ENCODE peak calls at places on chromosomes 7 and 10, in ten cellular contexts. P, Q, B, A, Y, L, X, Z, V and S are unnamed samples.

GRCh38 chr10:26081459-26081858 is 135.1 kb upstream of the GAD2 start:
- DNase-seq in P (no peak), Q (no peak), B (no peak), A (no peak), Y (no peak), L (no peak), X (no peak), Z (no peak), V (no peak), S (no peak)

GRCh38 chr10:113087082-113088029 is 137.3 kb downstream of the TCF7L2 start:
- DNase-seq in P (no peak), Q (no peak), B (peak; percentile 86), A (peak; percentile 97), Y (peak; percentile 100), L (peak; percentile 80), X (peak; percentile 100), Z (peak; percentile 86), V (peak; percentile 96), S (no peak)

GRCh38 chr10:55410415-55410885 is 609.4 kb upstream of the PCDH15 start:
- DNase-seq in P (no peak), Q (no peak), B (peak; percentile 21), A (no peak), Y (peak; percentile 8), L (peak; percentile 20), X (peak; percentile 33), Z (peak; percentile 29), V (no peak), S (no peak)

GRCh38 chr10:90742189-90742588 is 115.7 kb downstream of the HTR7 start:
- DNase-seq in P (no peak), Q (no peak), B (no peak), A (peak; percentile 43), Y (peak; percentile 71), L (no peak), X (peak; percentile 68), Z (no peak), V (no peak), S (no peak)

GRCh38 chr10:52466464-52466863 is 152.4 kb downstream of the DKK1 start:
- DNase-seq in P (no peak), Q (no peak), B (no peak), A (no peak), Y (no peak), L (no peak), X (peak; percentile 53), Z (no peak), V (no peak), S (no peak)

GRCh38 chr10:22911889-22912762 is 15.7 kb upstream of the ARMC3 start:
- DNase-seq in P (no peak), Q (no peak), B (no peak), A (no peak), Y (peak; percentile 37), L (no peak), X (no peak), Z (peak; percentile 32), V (no peak), S (no peak)

GRCh38 chr10:127899766-127900382 is 7.0 kb upstream of the PTPRE start:
- DNase-seq in P (no peak), Q (no peak), B (no peak), A (no peak), Y (peak; percentile 56), L (no peak), X (no peak), Z (peak; percentile 29), V (no peak), S (no peak)

GRCh38 chr7:42677751-42678231 is 234.1 kb downstream of the C7orf25 start:
- DNase-seq in P (no peak), Q (no peak), B (peak; percentile 92), A (peak; percentile 91), Y (peak; percentile 96), L (peak; percentile 53), X (peak; percentile 95), Z (no peak), V (no peak), S (no peak)

GRCh38 chr7:2008936-2009540 is 223.7 kb downstream of the MAD1L1 start:
- DNase-seq in P (peak; percentile 26), Q (peak; percentile 43), B (no peak), A (no peak), Y (no peak), L (peak; percentile 12), X (no peak), Z (no peak), V (no peak), S (no peak)

GRCh38 chr7:127905491-127906330 is 125.5 kb downstream of the LRRC4 start:
- DNase-seq in P (no peak), Q (no peak), B (no peak), A (peak; percentile 86), Y (peak; percentile 68), L (no peak), X (peak; percentile 40), Z (no peak), V (no peak), S (no peak)

GRCh38 chr7:157688439-157689268 is 351.9 kb downstream of the DNAJB6 start:
- DNase-seq in P (no peak), Q (no peak), B (no peak), A (no peak), Y (no peak), L (no peak), X (no peak), Z (no peak), V (no peak), S (no peak)

GRCh38 chr7:81299711-81300110 is 380.9 kb upstream of the SEMA3C start:
- DNase-seq in P (no peak), Q (no peak), B (no peak), A (peak; percentile 26), Y (peak; percentile 57), L (no peak), X (no peak), Z (no peak), V (no peak), S (no peak)

GRCh38 chr7:70410134-70410750 is 721.7 kb upstream of the GALNT17 start:
- DNase-seq in P (no peak), Q (no peak), B (no peak), A (no peak), Y (no peak), L (no peak), X (no peak), Z (no peak), V (no peak), S (no peak)

GRCh38 chr7:39904077-39904486 is 46.0 kb upstream of the CDK13 start:
- DNase-seq in P (no peak), Q (no peak), B (no peak), A (no peak), Y (peak; percentile 29), L (no peak), X (peak; percentile 47), Z (no peak), V (no peak), S (no peak)

GRCh38 chr7:87447251-87447650 is 28.2 kb downstream of the ABCB4 start:
- DNase-seq in P (no peak), Q (no peak), B (no peak), A (no peak), Y (peak; percentile 63), L (no peak), X (peak; percentile 13), Z (no peak), V (no peak), S (no peak)

GRCh38 chr10:10515479-10516204 is 502.0 kb upstream of the CELF2 start:
- DNase-seq in P (no peak), Q (no peak), B (no peak), A (no peak), Y (peak; percentile 34), L (no peak), X (no peak), Z (no peak), V (no peak), S (no peak)

GRCh38 chr7:73701357-73701995 is 18.0 kb downstream of the STX1A start:
- DNase-seq in P (no peak), Q (no peak), B (no peak), A (no peak), Y (peak; percentile 68), L (no peak), X (peak; percentile 82), Z (peak; percentile 74), V (peak; percentile 76), S (no peak)
- TF ChIP-seq CTCF in P (peak; percentile 65), Q (peak; percentile 59), B (no peak), A (peak; percentile 59), Y (peak; percentile 57), L (peak; percentile 33), X (peak; percentile 65), Z (peak; percentile 41), V (peak; percentile 93), S (peak; percentile 33)

DNA sequence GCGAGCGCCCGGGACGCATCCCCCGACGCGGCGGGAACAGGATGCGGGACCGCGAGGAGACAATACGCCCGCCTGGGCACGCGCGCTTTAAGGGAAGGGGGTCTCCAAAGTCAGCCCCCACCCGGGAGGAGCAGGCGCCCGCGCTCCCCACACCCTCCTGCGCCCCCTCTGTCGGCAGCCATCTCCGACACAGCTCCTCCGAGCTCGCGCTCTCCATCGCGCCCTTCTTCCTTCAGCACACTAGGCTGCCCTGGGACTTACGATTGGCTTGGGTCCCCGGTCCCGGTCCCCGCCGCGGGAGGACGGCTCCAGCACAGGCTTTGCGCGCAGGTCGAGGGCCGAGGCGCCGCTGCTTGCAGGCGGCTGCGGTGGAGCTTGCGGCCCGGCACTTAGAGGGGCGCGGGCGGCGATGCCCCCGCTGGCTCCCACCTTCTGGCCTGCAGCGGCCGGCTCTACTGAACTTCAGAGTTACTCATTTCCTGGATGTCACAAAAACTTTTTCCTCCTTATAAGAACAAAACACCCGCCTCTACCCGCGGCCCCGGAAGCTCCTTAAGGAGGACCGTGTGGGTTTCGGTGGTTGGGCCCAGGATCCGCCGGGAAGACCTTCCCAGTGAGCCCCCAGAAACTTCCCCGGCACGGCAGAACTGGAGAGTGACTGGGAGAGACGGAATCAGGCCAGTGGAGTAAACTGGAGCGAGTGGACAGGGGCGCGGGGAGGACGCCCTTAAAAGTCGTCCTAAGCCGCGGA is at the start of gene ITPRIP:
- DNase-seq in P (peak; percentile 75), Q (peak; percentile 77), B (peak; percentile 88), A (peak; percentile 82), Y (peak; percentile 90), L (peak; percentile 88), X (peak; percentile 86), Z (peak; percentile 78), V (no peak), S (peak; percentile 77)
- TF ChIP-seq CTCF in P (no peak), Q (peak; percentile 11), B (peak; percentile 23), A (no peak), Y (no peak), L (no peak), X (peak; percentile 22), Z (no peak), V (peak; percentile 45), S (no peak)

DNA sequence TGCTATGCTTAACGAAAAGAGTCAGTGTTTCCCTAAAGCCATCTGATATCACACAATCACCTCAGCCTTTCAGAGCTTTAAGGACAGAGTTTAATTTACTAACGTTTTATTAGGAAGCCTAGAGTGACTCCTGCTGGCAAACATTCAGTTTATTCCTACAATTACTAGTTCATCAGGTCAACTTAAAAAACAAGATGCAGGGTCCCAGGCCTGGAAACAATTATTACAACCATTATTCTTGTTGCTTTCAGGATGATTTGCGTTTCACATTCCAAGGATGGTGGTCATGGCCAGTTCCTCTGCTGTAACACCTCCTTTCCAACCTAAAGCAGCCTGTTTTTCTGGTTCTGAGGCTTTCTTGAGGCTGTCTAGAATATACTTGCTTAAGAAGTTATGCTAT is 1.5 kb upstream of the FAM53B start:
- DNase-seq in P (no peak), Q (no peak), B (no peak), A (peak; percentile 77), Y (peak; percentile 38), L (no peak), X (peak; percentile 82), Z (peak; percentile 35), V (peak; percentile 39), S (no peak)
- TF ChIP-seq CTCF in P (peak; percentile 67), Q (peak; percentile 38), B (peak; percentile 53), A (peak; percentile 31), Y (peak; percentile 21), L (peak; percentile 34), X (peak; percentile 47), Z (peak; percentile 31), V (peak; percentile 55), S (no peak)

GRCh38 chr10:119726291-119727261 is 726 bp downstream of the INPP5F start:
- DNase-seq in P (peak; percentile 39), Q (no peak), B (peak; percentile 36), A (no peak), Y (no peak), L (no peak), X (no peak), Z (peak; percentile 56), V (no peak), S (no peak)
- TF ChIP-seq CTCF in P (peak; percentile 30), Q (no peak), B (no peak), A (no peak), Y (no peak), L (no peak), X (no peak), Z (no peak), V (no peak), S (no peak)